ENCODE peak calls at places on chromosomes 13 and 19, in eight cellular contexts. N is endodermal cell, L is heart right ventricle, I is tibial artery, U is PC-9, T is esophagus muscularis mucosa, R is neuronal stem cell, S is thyroid gland. D is an unnamed sample.

GRCh38 chr13:45105895-45106294 is 14.4 kb upstream of the GTF2F2 start:
- DNase-seq in N (no peak), L (no peak), I (no peak), U (no peak), T (no peak), R (no peak), S (no peak), D (no peak)

GRCh38 chr19:43439183-43440063 is 24.7 kb downstream of the TEX101 start:
- DNase-seq in N (no peak), L (peak; percentile 10), I (no peak), U (peak; percentile 35), T (no peak), R (no peak), S (no peak), D (no peak)

GRCh38 chr19:51098366-51099069 is 9.7 kb downstream of the CTU1 start:
- DNase-seq in N (no peak), L (no peak), I (no peak), U (no peak), T (no peak), R (no peak), S (peak; percentile 54), D (no peak)

GRCh38 chr19:5171711-5172110 is 168.9 kb downstream of the PTPRS start:
- DNase-seq in N (no peak), L (no peak), I (no peak), U (peak; percentile 75), T (no peak), R (no peak), S (no peak), D (no peak)

GRCh38 chr19:33674575-33675367 is 53.0 kb downstream of the CHST8 start:
- DNase-seq in N (no peak), L (no peak), I (peak; percentile 45), U (no peak), T (no peak), R (no peak), S (no peak), D (no peak)

GRCh38 chr13:50168803-50169202 is 153.6 kb downstream of the KCNRG start:
- DNase-seq in N (no peak), L (no peak), I (no peak), U (no peak), T (no peak), R (no peak), S (no peak), D (no peak)

GRCh38 chr19:50967924-50968708 is 1.3 kb downstream of the KLK6 start:
- DNase-seq in N (peak; percentile 73), L (no peak), I (no peak), U (peak; percentile 47), T (no peak), R (no peak), S (no peak), D (no peak)

GRCh38 chr13:28494861-28495585 is at the start of gene FLT1:
- DNase-seq in N (peak; percentile 92), L (peak; percentile 88), I (no peak), U (no peak), T (no peak), R (peak; percentile 38), S (peak; percentile 36), D (peak; percentile 17)

GRCh38 chr13:112510987-112511715 is 76.8 kb downstream of the TUBGCP3 start:
- DNase-seq in N (peak; percentile 15), L (no peak), I (no peak), U (no peak), T (no peak), R (no peak), S (peak; percentile 61), D (no peak)

GRCh38 chr13:98207411-98207810 is 30.3 kb upstream of the RNF113B start:
- DNase-seq in N (no peak), L (peak; percentile 19), I (no peak), U (no peak), T (no peak), R (no peak), S (no peak), D (no peak)

GRCh38 chr19:589693-590395 is at the start of gene HCN2:
- DNase-seq in N (no peak), L (no peak), I (no peak), U (no peak), T (no peak), R (no peak), S (no peak), D (no peak)
- H3K4me1 ChIP-seq in N (no peaks in the 10 kb centered on the region), L (peaks cover 4% of the 10 kb centered on the region), I (peaks cover 25% of the 10 kb centered on the region), U (peaks cover 15% of the 10 kb centered on the region), T (peaks cover 28% of the 10 kb centered on the region), R (peaks cover 5% of the 10 kb centered on the region), S (peaks cover 16% of the 10 kb centered on the region), D (peaks cover 11% of the 10 kb centered on the region)

DNA sequence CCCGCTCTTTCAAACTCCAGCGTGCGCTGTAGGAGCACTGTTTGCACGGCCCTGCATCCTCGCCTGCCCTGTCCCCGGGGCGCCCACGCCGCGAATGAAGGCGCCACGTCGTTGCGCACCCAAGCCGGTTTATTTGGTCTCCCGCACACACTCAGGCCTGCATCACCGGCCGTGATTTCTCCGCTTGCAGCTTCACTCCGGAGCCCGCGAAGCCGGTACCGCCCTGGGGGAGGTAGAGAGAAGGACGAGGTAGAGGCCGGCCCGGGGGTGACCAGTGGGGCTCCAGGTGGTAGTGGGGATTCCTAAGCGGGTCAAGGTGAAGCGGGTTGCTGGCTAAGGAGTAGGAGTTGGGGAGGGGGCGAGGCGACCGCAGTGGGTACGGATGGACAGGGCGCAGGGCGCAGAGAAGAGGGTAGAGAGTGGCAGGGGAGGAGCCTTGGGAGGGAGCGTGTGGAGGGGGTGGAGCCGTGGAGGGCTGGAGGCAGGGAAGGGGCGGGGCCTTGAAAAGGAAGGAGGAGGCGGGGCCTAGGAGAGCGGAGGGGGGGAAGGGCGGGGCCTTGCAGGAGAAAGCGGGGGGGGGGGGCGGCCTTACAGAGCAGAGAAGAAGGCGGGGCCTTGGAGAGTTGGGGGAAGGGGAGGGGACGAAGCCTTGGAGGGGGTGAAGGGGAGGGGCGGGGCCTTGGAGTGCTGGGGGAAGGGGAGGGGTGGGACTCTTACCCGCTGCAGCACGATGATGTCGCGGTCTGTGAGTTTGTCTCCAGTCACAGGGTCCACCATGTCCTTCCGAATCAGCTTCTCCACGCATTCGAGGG is 24.6 kb downstream of the NOSIP start:
- DNase-seq in N (peak; percentile 98), L (no peak), I (peak; percentile 69), U (no peak), T (no peak), R (peak; percentile 88), S (peak; percentile 47), D (no peak)
- H3K4me3 ChIP-seq in N (no peak overlapping the region), L (no peak overlapping the region), I (no peak overlapping the region), U (no peak overlapping the region), T (peak overlapping the region; percentile 30), R (peak overlapping the region; percentile 69), S (no peak overlapping the region), D (no peak overlapping the region)

DNA sequence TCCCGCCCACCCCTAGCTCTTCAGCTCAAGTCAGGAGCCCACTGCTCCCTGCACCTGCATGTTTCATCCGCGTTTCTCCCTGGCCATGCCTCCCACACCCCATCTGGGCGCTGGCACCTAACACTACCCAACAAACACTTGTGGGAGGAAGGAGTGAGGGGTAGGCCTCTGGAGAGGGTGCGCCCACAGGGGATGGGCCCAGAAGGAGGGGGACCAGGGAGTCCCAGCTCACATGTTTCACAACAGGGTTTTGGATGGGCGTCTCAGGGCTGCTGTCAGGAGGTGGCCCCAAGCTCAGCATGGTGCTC is 12.1 kb upstream of the TMEM86B start:
- DNase-seq in N (no peak), L (no peak), I (no peak), U (no peak), T (no peak), R (no peak), S (no peak), D (no peak)
- H3K36me3 ChIP-seq in N (peaks cover 62% of the 10 kb centered on the region), L (peaks cover 99% of the 10 kb centered on the region), I (peaks cover 100% of the 10 kb centered on the region), U (peaks cover 31% of the 10 kb centered on the region), T (peaks cover 100% of the 10 kb centered on the region), R (peaks cover 72% of the 10 kb centered on the region), S (peaks cover 92% of the 10 kb centered on the region), D (peaks cover 88% of the 10 kb centered on the region)

DNA sequence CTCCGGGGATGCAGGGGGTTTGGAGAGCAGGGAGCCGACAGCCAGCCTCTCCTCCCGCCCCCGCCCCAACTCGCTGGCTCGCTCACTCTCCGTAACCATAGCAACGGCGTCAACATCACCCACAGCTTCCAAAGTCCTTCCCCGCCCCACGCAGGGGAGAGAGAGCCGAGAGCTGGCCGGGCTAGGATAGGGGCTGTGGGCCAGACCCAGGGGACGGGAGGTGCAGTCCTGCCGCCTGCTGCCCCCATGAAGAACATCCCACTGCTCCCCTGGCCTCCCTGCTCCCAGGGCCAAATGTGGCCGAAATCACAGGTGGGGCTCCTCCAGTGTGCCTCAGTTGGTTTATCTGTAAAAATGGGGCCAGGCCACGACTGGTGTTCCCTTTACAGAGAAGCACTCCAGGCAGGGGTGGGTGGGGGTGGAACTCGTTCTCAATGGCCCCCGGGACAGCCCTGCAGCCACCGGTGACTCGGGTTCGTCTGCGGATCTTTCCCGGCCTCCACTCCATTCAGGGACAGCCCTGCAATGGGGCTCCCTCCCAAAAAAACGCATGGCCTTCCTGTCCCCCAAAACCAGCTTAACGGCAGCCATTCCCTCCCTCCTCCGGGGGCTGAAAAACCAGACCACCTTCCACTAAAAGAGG is 3.1 kb downstream of the KLF16 start:
- DNase-seq in N (peak; percentile 79), L (peak; percentile 79), I (no peak), U (peak; percentile 36), T (no peak), R (peak; percentile 78), S (peak; percentile 50), D (peak; percentile 67)
- H3K4me1 ChIP-seq in N (peaks cover 25% of the 10 kb centered on the region), L (peaks cover 67% of the 10 kb centered on the region), I (peaks cover 72% of the 10 kb centered on the region), U (peaks cover 17% of the 10 kb centered on the region), T (peaks cover 84% of the 10 kb centered on the region), R (peaks cover 64% of the 10 kb centered on the region), S (peaks cover 64% of the 10 kb centered on the region), D (peaks cover 41% of the 10 kb centered on the region)

GRCh38 chr19:1154731-1155351 is 19.2 kb downstream of the SBNO2 start:
- DNase-seq in N (no peak), L (peak; percentile 82), I (peak; percentile 95), U (peak; percentile 80), T (no peak), R (no peak), S (peak; percentile 88), D (no peak)

GRCh38 chr19:1153891-1154730 is 20.0 kb downstream of the SBNO2 start:
- DNase-seq in N (no peak), L (no peak), I (no peak), U (no peak), T (no peak), R (no peak), S (no peak), D (no peak)

GRCh38 chr19:1156830-1157615 is 17.0 kb downstream of the SBNO2 start:
- DNase-seq in N (no peak), L (no peak), I (no peak), U (no peak), T (no peak), R (no peak), S (no peak), D (no peak)

GRCh38 chr19:1156305-1156801 is 17.7 kb downstream of the SBNO2 start:
- DNase-seq in N (no peak), L (no peak), I (no peak), U (no peak), T (no peak), R (no peak), S (no peak), D (no peak)

GRCh38 chr19:1155352-1156304 is 18.4 kb downstream of the SBNO2 start:
- DNase-seq in N (no peak), L (no peak), I (no peak), U (no peak), T (no peak), R (no peak), S (no peak), D (no peak)
- H3K4me3 ChIP-seq in N (no peak overlapping the region), L (no peak overlapping the region), I (peak overlapping the region; percentile 24), U (peak overlapping the region; percentile 23), T (peak overlapping the region; percentile 28), R (no peak overlapping the region), S (no peak overlapping the region), D (no peak overlapping the region)

GRCh38 chr19:48239582-48240141 is 16.1 kb downstream of the CARD8 start:
- DNase-seq in N (no peak), L (no peak), I (no peak), U (no peak), T (no peak), R (no peak), S (no peak), D (no peak)
- H3K36me3 ChIP-seq in N (peaks cover 4% of the 10 kb centered on the region), L (peaks cover 52% of the 10 kb centered on the region), I (peaks cover 54% of the 10 kb centered on the region), U (no peaks in the 10 kb centered on the region), T (peaks cover 66% of the 10 kb centered on the region), R (peaks cover 8% of the 10 kb centered on the region), S (peaks cover 16% of the 10 kb centered on the region), D (no peaks in the 10 kb centered on the region)